ENCODE peak calls at places on chromosomes 7 and 10, in four cellular contexts. N, V, F and A are unnamed samples.

GRCh38 chr7:102841290-102841689 is 71.5 kb upstream of the LRRC17 start:
- DNase-seq in N (no peak), V (peak), F (no peak), A (no peak)

GRCh38 chr7:154463794-154464193 is 411.6 kb downstream of the DPP6 start:
- DNase-seq in N (no peak), V (no peak), F (no peak), A (no peak)

GRCh38 chr7:149732111-149732561 is 41.3 kb downstream of the ZNF467 start:
- DNase-seq in V (no peak), F (no peak), N (no peak), A (no peak)

GRCh38 chr7:50266893-50267386 is 37.6 kb upstream of the IKZF1 start:
- DNase-seq in F (peak), V (no peak), N (no peak), A (no peak)

GRCh38 chr7:112400141-112400540 is 50.1 kb upstream of the IFRD1 start:
- DNase-seq in F (no peak), N (no peak), V (no peak), A (no peak)

GRCh38 chr10:51640120-51640819 is 59.1 kb downstream of the CSTF2T start:
- DNase-seq in N (no peak), F (no peak), V (no peak), A (no peak)

GRCh38 chr7:37162106-37162505 is 286.6 kb downstream of the ELMO1 start:
- DNase-seq in F (no peak), V (no peak), N (no peak), A (no peak)

GRCh38 chr10:115963848-115964247 is 309.2 kb downstream of the GFRA1 start:
- DNase-seq in N (peak), F (no peak), V (no peak), A (peak)

GRCh38 chr7:145478551-145478950 is 638.0 kb upstream of the CNTNAP2 start:
- DNase-seq in F (no peak), N (no peak), V (no peak), A (no peak)

GRCh38 chr7:81484266-81484665 is 285.6 kb downstream of the HGF start:
- DNase-seq in V (peak), F (no peak), N (no peak), A (peak)

GRCh38 chr7:106111671-106112117 is 418 bp downstream of the SYPL1 start:
- DNase-seq in N (peak), V (peak), F (peak), A (peak)

GRCh38 chr7:20399516-20399915 is 68.8 kb downstream of the ITGB8 start:
- DNase-seq in N (no peak), F (no peak), V (no peak), A (no peak)

GRCh38 chr7:29287366-29287765 is 92.8 kb downstream of the CHN2 start:
- DNase-seq in N (peak), F (no peak), V (no peak), A (peak)

GRCh38 chr7:99021941-99022560 is 121.9 kb downstream of the SMURF1 start:
- DNase-seq in F (no peak), N (no peak), V (no peak), A (no peak)

GRCh38 chr10:114000461-114000860 is 43.2 kb upstream of the ADRB1 start:
- DNase-seq in N (no peak), V (no peak), F (no peak), A (no peak)

GRCh38 chr7:142359694-142360279 is 101.9 kb upstream of the PRSS58 start:
- DNase-seq in F (no peak), N (no peak), V (no peak), A (no peak)

GRCh38 chr7:111083423-111083822 is 7.5 kb upstream of the LRRN3 start:
- DNase-seq in F (peak), V (no peak), N (no peak), A (peak)

GRCh38 chr7:135970682-135971365 is 6.3 kb downstream of the MTPN start:
- DNase-seq in F (no peak), N (no peak), V (no peak), A (no peak)

GRCh38 chr7:16086743-16087142 is 334.6 kb downstream of the CRPPA start:
- DNase-seq in F (no peak), N (no peak), V (no peak), A (no peak)